ENCODE peak calls at places on chromosomes 3 and 15, in six cellular contexts. A is SK-N-SH, Y is lower lobe of right lung, M is hepatocyte, O is gastrocnemius medialis, X is A549. Q is an unnamed sample.

GRCh38 chr3:81692766-81693165 is 68.7 kb downstream of the GBE1 start:
- DNase-seq in X (no peak), Y (no peak), A (no peak), O (no peak), M (no peak), Q (no peak)

GRCh38 chr15:80587816-80588456 is 107.2 kb upstream of the ABHD17C start:
- DNase-seq in M (no peak), O (no peak), A (no peak), X (no peak), Y (no peak), Q (no peak)

GRCh38 chr15:39680868-39681267 is 100.0 kb downstream of the THBS1 start:
- DNase-seq in A (no peak), M (no peak), Y (no peak), X (no peak), O (no peak), Q (no peak)

GRCh38 chr3:108006077-108006675 is 84.7 kb downstream of the CD47 start:
- DNase-seq in M (peak), O (no peak), X (peak), A (peak), Y (peak), Q (no peak)

GRCh38 chr3:100556656-100557310 is 52.6 kb upstream of the ADGRG7 start:
- DNase-seq in O (peak), A (no peak), Y (no peak), M (no peak), X (no peak), Q (no peak)

GRCh38 chr3:67635806-67636205 is 18.6 kb downstream of the SUCLG2 start:
- DNase-seq in A (no peak), O (no peak), X (no peak), Y (no peak), M (no peak), Q (no peak)

GRCh38 chr3:117355566-117355965 is 646.0 kb downstream of the TUSC7 start:
- DNase-seq in A (peak), X (peak), O (no peak), M (peak), Y (no peak), Q (peak)

GRCh38 chr3:128317698-128318231 is 148.9 kb downstream of the DNAJB8 start:
- DNase-seq in A (peak), M (no peak), Y (no peak), X (no peak), O (peak), Q (no peak)

GRCh38 chr3:184419171-184419570 is 39.3 kb downstream of the CHRD start:
- DNase-seq in O (no peak), Y (no peak), M (no peak), X (no peak), A (no peak), Q (no peak)

GRCh38 chr3:25574172-25574765 is 90.4 kb downstream of the TOP2B start:
- DNase-seq in M (no peak), O (no peak), X (no peak), A (no peak), Y (no peak), Q (no peak)

GRCh38 chr3:133799794-133800585 is 5.6 kb upstream of the SRPRB start:
- DNase-seq in O (peak), Y (no peak), X (peak), M (peak), A (no peak), Q (no peak)

GRCh38 chr3:194976049-194976451 is 290.4 kb downstream of the FAM43A start:
- DNase-seq in X (no peak), A (no peak), O (no peak), M (no peak), Y (peak), Q (no peak)

GRCh38 chr3:98039322-98040024 is 4.4 kb upstream of the GABRR3 start:
- DNase-seq in Y (no peak), O (peak), M (peak), A (peak), X (peak), Q (peak)

GRCh38 chr15:38526158-38526557 is 38.5 kb downstream of the RASGRP1 start:
- DNase-seq in O (no peak), M (no peak), A (no peak), Y (no peak), X (no peak), Q (no peak)

GRCh38 chr3:34016925-34017592 is 218.6 kb downstream of the PDCD6IP start:
- DNase-seq in M (no peak), A (no peak), X (no peak), Y (no peak), O (no peak), Q (peak)

GRCh38 chr3:38723569-38724391 is 74.3 kb upstream of the SCN5A start:
- DNase-seq in Y (no peak), O (no peak), X (no peak), M (no peak), A (peak), Q (no peak)

GRCh38 chr3:17935217-17935616 is 192.8 kb upstream of the TBC1D5 start:
- DNase-seq in Y (no peak), A (peak), X (no peak), M (peak), O (no peak), Q (no peak)

GRCh38 chr3:170222647-170223541 is 670 bp downstream of the PRKCI start:
- DNase-seq in O (peak), X (peak), Y (peak), A (peak), M (peak), Q (peak)

GRCh38 chr3:133115178-133115577 is 77.0 kb downstream of the TMEM108 start:
- DNase-seq in Y (no peak), X (no peak), M (no peak), A (no peak), O (no peak), Q (no peak)

GRCh38 chr15:88572030-88572333 is 25.5 kb upstream of the DET1 start:
- DNase-seq in A (peak), X (no peak), O (no peak), M (no peak), Y (no peak), Q (no peak)

GRCh38 chr3:157920804-157921203 is 185.4 kb downstream of the SHOX2 start:
- DNase-seq in Y (no peak), X (no peak), M (no peak), A (no peak), O (no peak), Q (no peak)

GRCh38 chr3:88019024-88019423 is 39.8 kb downstream of the CGGBP1 start:
- DNase-seq in M (no peak), A (no peak), X (no peak), Y (no peak), O (no peak), Q (peak)

GRCh38 chr3:47016086-47016933 is 36.8 kb downstream of the NBEAL2 start:
- DNase-seq in X (no peak), Y (no peak), A (no peak), M (no peak), O (no peak), Q (no peak)

DNA sequence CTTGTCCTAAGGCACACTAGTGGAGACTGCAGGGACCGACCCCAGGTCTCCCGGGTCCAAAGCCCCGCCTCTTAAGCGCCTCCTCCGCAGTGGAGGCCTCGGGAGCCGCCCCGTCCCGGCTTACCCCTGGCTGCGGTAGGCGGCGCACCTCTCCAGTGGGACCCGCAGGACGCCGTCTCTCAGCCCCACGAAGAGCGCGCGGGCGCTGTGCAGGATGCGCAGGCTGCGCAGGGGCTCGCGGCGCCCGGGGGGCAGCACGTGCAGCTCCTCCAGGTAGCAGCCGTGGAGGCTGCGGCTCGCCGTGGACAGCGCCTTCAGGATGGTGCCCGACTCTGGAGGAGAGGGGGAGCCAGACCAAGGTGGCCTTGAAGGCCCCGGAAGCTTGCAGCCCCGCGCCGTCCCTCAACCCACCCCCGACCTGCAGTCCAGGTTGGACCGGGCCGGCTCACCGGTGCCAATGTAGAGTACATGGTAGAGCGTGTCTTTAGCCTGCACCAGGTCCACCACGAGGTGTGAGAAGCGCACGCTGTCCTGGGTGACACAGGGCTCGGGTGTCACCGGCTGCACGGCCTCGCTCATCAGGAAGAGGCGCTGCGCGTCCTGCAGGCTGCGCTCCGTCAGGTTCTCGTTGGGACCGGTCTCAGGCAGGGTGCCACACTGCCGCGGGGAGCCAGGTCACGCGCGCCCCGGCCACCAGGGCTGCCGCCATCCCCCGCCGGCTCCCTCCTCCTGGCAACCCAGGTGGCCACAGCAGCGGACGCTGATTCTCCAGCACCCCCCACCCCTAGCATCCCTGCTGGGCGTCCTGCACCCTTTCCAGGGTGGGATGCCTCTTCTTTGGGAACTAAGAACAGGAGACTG is 105.5 kb downstream of the SEMA5B start:
- DNase-seq in Y (no peak), O (no peak), X (peak), M (peak), A (no peak), Q (peak)
- TF ChIP-seq CTCF in Y (no peak), O (no peak), X (no peak), M (peak), A (no peak), Q (peak)

DNA sequence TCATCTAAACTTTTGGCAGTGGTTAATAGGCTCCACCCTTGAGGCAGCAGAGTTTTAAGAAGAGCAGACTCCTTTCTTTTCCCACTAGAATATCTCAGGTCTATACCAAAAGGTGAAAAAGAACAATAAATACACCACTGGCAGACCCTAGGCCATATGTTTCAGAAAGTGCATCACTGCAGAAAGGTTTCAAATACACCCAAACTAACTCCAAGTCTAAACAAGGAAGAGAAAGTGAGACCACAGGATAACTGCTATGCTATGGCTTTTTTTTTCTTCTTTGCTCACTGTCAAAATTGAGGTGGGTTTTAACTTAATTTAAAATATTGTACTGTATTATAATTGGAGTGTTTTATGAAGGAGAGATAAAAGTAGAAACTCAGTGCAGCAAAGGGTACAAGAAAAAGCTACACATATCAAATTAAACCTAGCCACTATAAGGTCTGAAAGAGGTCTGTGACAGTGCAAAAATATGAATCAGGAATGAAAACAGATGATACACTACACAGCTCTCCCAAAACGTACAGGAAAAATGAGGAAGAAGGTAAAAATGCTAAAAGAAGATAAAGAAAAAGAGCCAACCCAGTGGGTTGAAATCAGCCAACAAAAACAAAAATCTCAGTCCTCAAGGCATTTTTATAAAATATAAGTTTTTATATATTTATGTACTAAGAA is 8.4 kb downstream of the SNX4 start:
- DNase-seq in M (no peak), A (peak), X (no peak), Y (no peak), O (no peak), Q (no peak)
- H3K4me3 ChIP-seq in M (no peak), A (no peak), X (no peak), Y (no peak), O (no peak), Q (peak)

DNA sequence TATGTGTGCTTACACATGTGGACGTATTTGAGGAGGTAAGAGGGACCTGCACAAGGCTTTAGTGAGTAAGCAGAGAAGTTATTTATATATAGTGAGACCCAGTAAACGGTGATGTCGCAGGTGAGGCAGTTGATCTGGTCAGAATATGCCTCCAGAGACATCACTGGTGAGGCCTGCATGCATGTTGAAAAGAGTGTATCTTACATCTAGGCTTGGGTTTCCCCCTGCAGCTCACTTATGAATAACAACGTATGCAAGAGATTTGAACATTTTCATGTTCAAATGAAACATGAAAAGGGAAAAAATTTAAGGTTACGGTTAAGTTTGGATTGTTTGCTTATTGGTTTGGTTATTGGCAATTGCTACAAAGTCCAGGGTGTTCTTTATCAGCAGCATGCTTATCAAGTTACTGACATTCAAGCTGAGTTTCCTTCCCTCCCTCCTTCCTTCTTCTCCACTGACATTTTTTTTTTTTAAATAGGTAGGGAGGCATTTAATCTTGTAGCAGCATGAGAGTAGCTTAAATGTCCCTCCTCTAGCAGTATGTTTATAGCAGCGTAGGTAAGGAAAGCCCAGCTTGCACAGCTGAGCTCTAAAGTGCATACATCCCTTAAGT is 123.2 kb downstream of the IGF1R start:
- DNase-seq in O (no peak), X (no peak), Y (no peak), A (no peak), M (peak), Q (peak)
- TF ChIP-seq CTCF in O (no peak), X (no peak), Y (no peak), A (no peak), M (peak), Q (no peak)

GRCh38 chr15:96350321-96350720 is 19.8 kb downstream of the NR2F2 start:
- DNase-seq in O (no peak), X (no peak), M (no peak), A (no peak), Y (no peak), Q (no peak)
- H3K4me3 ChIP-seq in O (no peak), X (no peak), M (no peak), A (no peak), Y (no peak), Q (no peak)

DNA sequence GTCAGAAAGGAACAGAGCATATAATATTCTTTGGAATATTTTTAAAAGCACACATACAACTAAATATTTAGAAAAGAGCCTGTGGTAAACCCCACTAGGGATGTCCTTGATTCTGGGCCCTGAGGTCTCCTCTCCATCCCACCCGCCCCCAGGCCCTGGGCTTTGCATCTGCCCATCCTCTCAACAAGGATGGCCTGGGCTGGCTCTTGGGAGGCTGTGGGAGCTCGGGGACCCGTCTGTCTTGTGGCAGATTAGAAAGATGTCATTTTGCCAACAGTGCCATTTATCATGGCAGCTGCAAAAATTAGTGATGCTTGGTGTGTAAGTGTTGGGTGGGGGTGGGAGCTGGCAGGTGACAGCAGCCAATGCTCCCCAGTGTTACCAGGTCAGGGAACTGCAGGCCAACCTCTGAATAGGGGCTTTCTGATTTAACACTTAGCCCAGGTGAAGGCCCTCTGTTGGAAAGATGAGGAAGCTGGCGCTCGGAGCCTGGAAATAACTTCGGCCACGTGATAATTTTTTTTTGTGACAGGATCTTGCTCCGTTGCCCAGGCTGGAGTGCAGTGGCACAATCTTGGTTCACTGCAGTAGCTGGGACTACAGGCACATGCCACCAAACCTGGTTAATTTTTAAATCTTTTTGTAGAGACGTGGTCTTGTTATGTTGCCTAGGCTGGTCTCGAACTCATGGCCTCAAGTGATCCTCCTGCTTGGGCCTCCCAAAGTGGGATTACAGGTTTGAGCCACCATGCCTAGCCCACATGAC is 16.8 kb upstream of the CSPG4 start:
- DNase-seq in X (no peak), O (no peak), M (no peak), A (no peak), Y (peak), Q (no peak)
- TF ChIP-seq CTCF in X (no peak), O (no peak), M (no peak), A (no peak), Y (no peak), Q (no peak)